ENCODE peak calls at places on chromosomes 6 and 20, in nine cellular contexts. One of them, this sample, is unnamed.

GRCh38 chr6:22551280-22551679 is 18.1 kb upstream of the HDGFL1 start:
- DNase-seq in DND-41: no peak
- DNase-seq in astrocyte of the spinal cord: peak; percentile 77
- DNase-seq in body of pancreas: no peak
- DNase-seq in AG04450: no peak
- DNase-seq in adrenal gland: no peak
- DNase-seq in thyroid gland: no peak
- DNase-seq in cardiac fibroblast: peak; percentile 37
- DNase-seq in psoas muscle: no peak
- DNase-seq in this sample: no peak

GRCh38 chr6:85404497-85405174 is 45.2 kb upstream of the NT5E start:
- DNase-seq in DND-41: no peak
- DNase-seq in astrocyte of the spinal cord: peak; percentile 95
- DNase-seq in body of pancreas: peak; percentile 52
- DNase-seq in AG04450: peak; percentile 79
- DNase-seq in adrenal gland: peak; percentile 11
- DNase-seq in thyroid gland: peak; percentile 20
- DNase-seq in cardiac fibroblast: peak; percentile 98
- DNase-seq in psoas muscle: no peak
- DNase-seq in this sample: peak; percentile 42

GRCh38 chr20:62368303-62368628 is 1.2 kb upstream of the LAMA5 start:
- DNase-seq in DND-41: no peak
- DNase-seq in astrocyte of the spinal cord: no peak
- DNase-seq in body of pancreas: no peak
- DNase-seq in AG04450: no peak
- DNase-seq in adrenal gland: no peak
- DNase-seq in thyroid gland: no peak
- DNase-seq in cardiac fibroblast: no peak
- DNase-seq in psoas muscle: no peak
- DNase-seq in this sample: no peak

GRCh38 chr6:89527634-89528033 is 94.7 kb downstream of the ANKRD6 start:
- DNase-seq in DND-41: no peak
- DNase-seq in astrocyte of the spinal cord: no peak
- DNase-seq in body of pancreas: no peak
- DNase-seq in AG04450: no peak
- DNase-seq in adrenal gland: no peak
- DNase-seq in thyroid gland: no peak
- DNase-seq in cardiac fibroblast: peak; percentile 15
- DNase-seq in psoas muscle: no peak
- DNase-seq in this sample: peak; percentile 38

GRCh38 chr20:37202267-37202943 is 23.1 kb upstream of the MROH8 start:
- DNase-seq in DND-41: peak; percentile 35
- DNase-seq in astrocyte of the spinal cord: peak; percentile 94
- DNase-seq in body of pancreas: peak; percentile 51
- DNase-seq in AG04450: peak; percentile 90
- DNase-seq in adrenal gland: peak; percentile 70
- DNase-seq in thyroid gland: peak; percentile 30
- DNase-seq in cardiac fibroblast: peak; percentile 96
- DNase-seq in psoas muscle: no peak
- DNase-seq in this sample: peak; percentile 77

GRCh38 chr6:17446713-17447112 is 53.3 kb downstream of the CAP2 start:
- DNase-seq in DND-41: no peak
- DNase-seq in astrocyte of the spinal cord: no peak
- DNase-seq in body of pancreas: no peak
- DNase-seq in AG04450: no peak
- DNase-seq in adrenal gland: no peak
- DNase-seq in thyroid gland: peak; percentile 43
- DNase-seq in cardiac fibroblast: no peak
- DNase-seq in psoas muscle: no peak
- DNase-seq in this sample: no peak

GRCh38 chr6:91822581-91822980 is 1235.7 kb upstream of the MAP3K7 start:
- DNase-seq in DND-41: no peak
- DNase-seq in astrocyte of the spinal cord: no peak
- DNase-seq in body of pancreas: no peak
- DNase-seq in AG04450: no peak
- DNase-seq in adrenal gland: no peak
- DNase-seq in thyroid gland: no peak
- DNase-seq in cardiac fibroblast: no peak
- DNase-seq in psoas muscle: no peak
- DNase-seq in this sample: no peak

GRCh38 chr6:129110687-129111343 is 227.9 kb downstream of the LAMA2 start:
- DNase-seq in DND-41: no peak
- DNase-seq in astrocyte of the spinal cord: no peak
- DNase-seq in body of pancreas: no peak
- DNase-seq in AG04450: no peak
- DNase-seq in adrenal gland: no peak
- DNase-seq in thyroid gland: no peak
- DNase-seq in cardiac fibroblast: peak; percentile 29
- DNase-seq in psoas muscle: no peak
- DNase-seq in this sample: no peak

GRCh38 chr6:107718341-107718740 is 105.8 kb downstream of the SCML4 start:
- DNase-seq in DND-41: no peak
- DNase-seq in astrocyte of the spinal cord: no peak
- DNase-seq in body of pancreas: no peak
- DNase-seq in AG04450: no peak
- DNase-seq in adrenal gland: no peak
- DNase-seq in thyroid gland: no peak
- DNase-seq in cardiac fibroblast: no peak
- DNase-seq in psoas muscle: no peak
- DNase-seq in this sample: no peak

GRCh38 chr6:41430875-41431274 is 95.5 kb downstream of the NCR2 start:
- DNase-seq in DND-41: no peak
- DNase-seq in astrocyte of the spinal cord: peak; percentile 73
- DNase-seq in body of pancreas: no peak
- DNase-seq in AG04450: no peak
- DNase-seq in adrenal gland: no peak
- DNase-seq in thyroid gland: no peak
- DNase-seq in cardiac fibroblast: peak; percentile 75
- DNase-seq in psoas muscle: no peak
- DNase-seq in this sample: no peak

GRCh38 chr6:166929534-166930189 is 26.7 kb downstream of the RNASET2 start:
- DNase-seq in DND-41: no peak
- DNase-seq in astrocyte of the spinal cord: no peak
- DNase-seq in body of pancreas: no peak
- DNase-seq in AG04450: no peak
- DNase-seq in adrenal gland: no peak
- DNase-seq in thyroid gland: no peak
- DNase-seq in cardiac fibroblast: no peak
- DNase-seq in psoas muscle: no peak
- DNase-seq in this sample: no peak
- TF ChIP-seq CTCF in DND-41: no peak
- TF ChIP-seq CTCF in astrocyte of the spinal cord: no peak
- TF ChIP-seq CTCF in body of pancreas: no peak
- TF ChIP-seq CTCF in AG04450: no peak
- TF ChIP-seq CTCF in adrenal gland: no peak
- TF ChIP-seq CTCF in thyroid gland: no peak
- TF ChIP-seq CTCF in cardiac fibroblast: no peak
- TF ChIP-seq CTCF in psoas muscle: no peak
- TF ChIP-seq CTCF in this sample: peak; percentile 42

GRCh38 chr20:49319204-49319809 is 41.5 kb upstream of the ZNFX1 start:
- DNase-seq in DND-41: no peak
- DNase-seq in astrocyte of the spinal cord: no peak
- DNase-seq in body of pancreas: no peak
- DNase-seq in AG04450: no peak
- DNase-seq in adrenal gland: no peak
- DNase-seq in thyroid gland: no peak
- DNase-seq in cardiac fibroblast: no peak
- DNase-seq in psoas muscle: no peak
- DNase-seq in this sample: no peak
- H3K4me3 ChIP-seq in DND-41: no peak overlapping the region
- H3K4me3 ChIP-seq in astrocyte of the spinal cord: no peak overlapping the region
- H3K4me3 ChIP-seq in body of pancreas: no peak overlapping the region
- H3K4me3 ChIP-seq in AG04450: no peak overlapping the region
- H3K4me3 ChIP-seq in adrenal gland: peak overlapping the region; percentile 25
- H3K4me3 ChIP-seq in thyroid gland: no peak overlapping the region
- H3K4me3 ChIP-seq in cardiac fibroblast: no peak overlapping the region
- H3K4me3 ChIP-seq in psoas muscle: peak overlapping the region; percentile 58
- H3K4me3 ChIP-seq in this sample: no peak overlapping the region

DNA sequence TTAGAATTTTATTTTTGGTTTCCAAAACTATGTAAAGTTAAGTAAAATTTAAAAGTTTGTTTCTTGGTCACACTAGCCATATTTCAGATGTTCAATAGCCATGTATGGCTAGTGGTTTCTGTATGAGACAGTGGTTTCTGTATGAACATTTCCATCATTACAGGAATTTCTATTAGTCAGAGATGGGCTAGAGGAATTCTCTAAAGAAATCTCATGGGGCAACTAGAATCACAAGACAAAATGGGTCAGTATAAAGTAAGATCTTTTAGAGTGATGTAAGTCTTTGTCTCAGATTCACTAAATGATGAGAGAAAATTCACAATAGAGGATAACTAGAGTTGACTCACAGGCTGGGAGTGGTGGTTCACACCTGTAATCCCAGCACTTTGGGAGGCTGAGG is 149.0 kb downstream of the FUT9 start:
- DNase-seq in DND-41: no peak
- DNase-seq in astrocyte of the spinal cord: no peak
- DNase-seq in body of pancreas: no peak
- DNase-seq in AG04450: no peak
- DNase-seq in adrenal gland: no peak
- DNase-seq in thyroid gland: no peak
- DNase-seq in cardiac fibroblast: no peak
- DNase-seq in psoas muscle: no peak
- DNase-seq in this sample: no peak
- TF ChIP-seq CTCF in DND-41: no peak
- TF ChIP-seq CTCF in astrocyte of the spinal cord: no peak
- TF ChIP-seq CTCF in body of pancreas: no peak
- TF ChIP-seq CTCF in AG04450: no peak
- TF ChIP-seq CTCF in adrenal gland: no peak
- TF ChIP-seq CTCF in thyroid gland: no peak
- TF ChIP-seq CTCF in cardiac fibroblast: no peak
- TF ChIP-seq CTCF in psoas muscle: no peak
- TF ChIP-seq CTCF in this sample: no peak

GRCh38 chr20:42183147-42183546 is 565.0 kb upstream of the CHD6 start:
- DNase-seq in DND-41: no peak
- DNase-seq in astrocyte of the spinal cord: no peak
- DNase-seq in body of pancreas: no peak
- DNase-seq in AG04450: no peak
- DNase-seq in adrenal gland: no peak
- DNase-seq in thyroid gland: no peak
- DNase-seq in cardiac fibroblast: no peak
- DNase-seq in psoas muscle: no peak
- DNase-seq in this sample: no peak
- H3K4me3 ChIP-seq in DND-41: no peak overlapping the region
- H3K4me3 ChIP-seq in astrocyte of the spinal cord: no peak overlapping the region
- H3K4me3 ChIP-seq in body of pancreas: no peak overlapping the region
- H3K4me3 ChIP-seq in AG04450: no peak overlapping the region
- H3K4me3 ChIP-seq in adrenal gland: no peak overlapping the region
- H3K4me3 ChIP-seq in thyroid gland: no peak overlapping the region
- H3K4me3 ChIP-seq in cardiac fibroblast: no peak overlapping the region
- H3K4me3 ChIP-seq in psoas muscle: no peak overlapping the region
- H3K4me3 ChIP-seq in this sample: no peak overlapping the region